ENCODE peak calls at places on chromosomes 11 and 22, in five cellular contexts. G is spleen, E is tibial artery, U is A549, C is Peyer's patch. H is an unnamed sample. For H3K9me3, the result is how much of the 10 kb centered on the place peaks cover.

GRCh38 chr22:47125603-47126002 is 363.2 kb downstream of the TBC1D22A start:
- DNase-seq in C (no peak), G (peak), U (peak), E (peak), H (no peak)

GRCh38 chr22:37904572-37905533 is 1.2 kb upstream of the MICALL1 start:
- DNase-seq in C (no peak), U (peak), E (peak), G (no peak), H (no peak)

GRCh38 chr11:111378773-111379499 is at the start of gene POU2AF1:
- DNase-seq in C (no peak), E (no peak), G (peak), U (no peak), H (peak)

GRCh38 chr11:120554771-120555432 is 43.4 kb downstream of the GRIK4 start:
- DNase-seq in U (no peak), E (no peak), C (no peak), G (peak), H (no peak)

GRCh38 chr11:12092714-12093113 is 17.7 kb upstream of the MICAL2 start:
- DNase-seq in C (peak), U (no peak), E (peak), G (no peak), H (no peak)

GRCh38 chr11:69683764-69684333 is 8.7 kb upstream of the LTO1 start:
- DNase-seq in U (peak), G (peak), E (peak), C (no peak), H (peak)

GRCh38 chr22:50481440-50482106 is at the start of gene ADM2:
- DNase-seq in U (no peak), E (no peak), G (peak), C (peak), H (peak)

GRCh38 chr11:73189315-73189714 is 28.8 kb upstream of the P2RY2 start:
- DNase-seq in C (no peak), U (no peak), E (peak), G (peak), H (no peak)

GRCh38 chr11:67996051-67996450 is 7.8 kb downstream of the UNC93B1 start:
- DNase-seq in G (no peak), C (peak), E (peak), U (no peak), H (no peak)

GRCh38 chr11:131229221-131229620 is 141.2 kb upstream of the NTM start:
- DNase-seq in E (no peak), U (no peak), C (no peak), G (no peak), H (no peak)

GRCh38 chr22:45150139-45150538 is 13.6 kb upstream of the NUP50 start:
- DNase-seq in E (no peak), U (no peak), C (no peak), G (no peak), H (no peak)

GRCh38 chr11:13446444-13446843 is 16.6 kb downstream of the BTBD10 start:
- DNase-seq in C (no peak), U (peak), G (no peak), E (no peak), H (no peak)

GRCh38 chr11:29282088-29282487 is 734.7 kb downstream of the KCNA4 start:
- DNase-seq in E (no peak), U (peak), C (no peak), G (no peak), H (no peak)

GRCh38 chr11:19027829-19028595 is 32.5 kb downstream of the MRGPRX2 start:
- DNase-seq in E (no peak), C (no peak), U (peak), G (no peak), H (no peak)

GRCh38 chr22:25023879-25024278 is 71.4 kb downstream of the KIAA1671 start:
- DNase-seq in E (no peak), G (no peak), U (no peak), C (no peak), H (no peak)

GRCh38 chr11:35550374-35551036 is 25.1 kb upstream of the PAMR1 start:
- DNase-seq in C (no peak), E (no peak), U (no peak), G (no peak), H (no peak)

GRCh38 chr11:70244698-70245097 is 25.8 kb upstream of the PPFIA1 start:
- DNase-seq in E (no peak), U (peak), C (no peak), G (no peak), H (no peak)

GRCh38 chr11:36469881-36470802 is 39.9 kb downstream of the TRAF6 start:
- DNase-seq in C (no peak), U (no peak), G (no peak), E (no peak), H (no peak)

GRCh38 chr11:48248902-48249301 is 4.0 kb downstream of the OR4X2 start:
- DNase-seq in C (no peak), U (no peak), G (no peak), E (no peak), H (no peak)
- H3K9me3 ChIP-seq in C (under half), U (under half), G (under half), E (under half), H (under half)

DNA sequence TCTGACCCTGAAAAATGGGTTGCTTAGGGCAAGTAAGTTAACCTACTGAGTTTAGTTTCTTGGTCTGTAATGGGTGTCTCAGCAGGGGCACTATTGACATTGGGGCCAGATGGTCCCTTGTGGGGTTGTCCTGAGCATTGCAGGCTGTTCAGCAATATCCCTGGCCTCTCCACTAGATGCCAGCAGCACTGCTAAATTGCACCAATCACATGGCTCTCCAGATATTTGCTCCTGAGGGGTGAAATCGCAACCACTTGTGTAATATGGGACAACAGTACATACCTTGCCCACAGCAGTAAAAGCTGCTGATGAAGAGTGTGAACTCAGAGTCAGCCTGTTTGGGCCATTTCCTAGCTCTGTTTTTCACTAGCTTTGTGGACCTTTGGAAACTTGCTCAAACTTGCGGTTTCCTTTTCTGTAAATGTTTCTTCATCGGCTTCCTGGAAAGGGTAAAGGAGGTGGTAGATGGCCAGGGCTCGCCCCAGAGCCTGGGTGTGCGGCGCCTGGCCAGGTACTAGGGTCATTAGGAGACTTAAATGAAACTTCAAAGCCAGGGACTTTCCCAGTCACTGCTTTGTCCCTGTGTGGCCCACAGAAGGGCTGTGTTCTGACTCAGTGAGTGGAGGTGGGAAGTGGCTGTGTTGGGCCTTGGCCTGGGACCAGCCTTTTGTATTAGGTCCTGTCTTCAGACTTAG is 13.0 kb downstream of the NCF4 start:
- DNase-seq in C (no peak), E (no peak), U (peak), G (peak), H (no peak)
- TF ChIP-seq CTCF in C (peak), E (no peak), U (peak), G (peak), H (no peak)

DNA sequence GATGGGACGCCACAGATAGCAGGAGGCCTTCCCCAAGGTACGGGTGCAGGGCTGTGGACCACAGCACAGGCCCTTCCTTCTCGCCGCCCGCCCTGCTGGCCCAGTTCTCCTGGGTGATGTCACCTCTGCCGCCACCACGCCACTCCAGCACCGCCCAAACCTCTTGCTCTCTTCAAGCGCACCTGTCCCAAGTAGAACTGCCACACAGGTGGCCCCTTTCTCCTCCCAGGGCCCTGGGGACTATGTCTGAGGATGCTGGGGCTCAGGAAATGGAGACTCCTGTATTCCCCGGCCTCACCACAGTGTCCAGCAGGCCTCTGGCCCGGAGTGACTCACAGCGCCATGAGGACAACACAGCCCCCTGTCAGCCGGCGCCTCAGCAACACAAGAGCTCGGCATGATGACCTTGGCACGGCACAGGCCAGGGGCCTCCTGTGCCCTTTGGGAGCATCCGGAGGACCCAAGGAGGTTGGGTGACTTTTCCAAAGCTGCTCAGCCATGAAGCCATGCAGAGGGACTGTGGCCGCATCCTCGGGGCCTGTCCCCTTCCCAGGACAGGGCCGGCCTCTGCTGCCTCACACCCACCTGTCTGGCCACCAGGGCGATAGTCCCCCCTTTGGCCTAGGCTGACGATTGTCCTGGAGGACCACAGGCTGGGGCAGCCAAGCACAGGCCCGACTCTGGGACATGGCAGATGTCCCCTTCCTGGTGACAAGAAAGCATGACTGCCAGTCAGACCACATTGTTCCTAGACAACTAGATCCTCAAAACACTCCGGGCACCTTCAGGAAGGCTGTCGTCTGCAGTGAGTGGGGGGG is 1023.5 kb downstream of the BRD1 start:
- DNase-seq in G (peak), C (no peak), E (no peak), U (no peak), H (peak)
- H3K9me3 ChIP-seq in G (under half), C (under half), E (under half), U (under half), H (under half)

GRCh38 chr11:132402056-132402684 is 1031.8 kb downstream of the NTM start:
- DNase-seq in E (no peak), G (no peak), C (no peak), U (peak), H (peak)
- TF ChIP-seq CTCF in E (no peak), G (peak), C (peak), U (no peak), H (no peak)

H was measured in mucosa of descending colon.